ENCODE peak calls at places on chromosome 16, in five cellular contexts. L is GM03348; O is esophagus squamous epithelium; P is WTC11; J is stimulated activated naive CD4-positive, alpha-beta T cell. N is an unnamed sample.
A peak's percentile ranks its signal among the peaks of the same experiment; 100 is the strongest.

GRCh38 chr16:4116328-4117249 is at the start of gene ADCY9:
- DNase-seq in L (peak; percentile 99), O (no peak), P (peak; percentile 83), J (peak; percentile 71), N (peak; percentile 93)

GRCh38 chr16:79150626-79151025 is 449.9 kb downstream of the MAF start:
- DNase-seq in L (no peak), O (no peak), P (no peak), J (no peak), N (no peak)

GRCh38 chr16:82070656-82071369 is 35.8 kb downstream of the HSD17B2 start:
- DNase-seq in L (peak; percentile 54), O (no peak), P (no peak), J (no peak), N (peak; percentile 74)

GRCh38 chr16:53129281-53130192 is 74.7 kb downstream of the CHD9 start:
- DNase-seq in L (peak; percentile 29), O (no peak), P (peak; percentile 42), J (no peak), N (peak; percentile 83)

GRCh38 chr16:89921131-89921698 is 1.9 kb upstream of the TUBB3 start:
- DNase-seq in L (no peak), O (no peak), P (no peak), J (no peak), N (peak; percentile 7)

GRCh38 chr16:88533381-88533831 is 36.8 kb upstream of the ZC3H18 start:
- DNase-seq in L (peak; percentile 62), O (no peak), P (peak; percentile 41), J (no peak), N (peak; percentile 68)

GRCh38 chr16:57115504-57116182 is 23.3 kb downstream of the CPNE2 start:
- DNase-seq in L (no peak), O (no peak), P (no peak), J (no peak), N (no peak)

GRCh38 chr16:75061677-75062076 is 54.9 kb downstream of the LDHD start:
- DNase-seq in L (no peak), O (no peak), P (no peak), J (no peak), N (no peak)

GRCh38 chr16:26981266-26981938 is 85.3 kb upstream of the C16orf82 start:
- DNase-seq in L (peak; percentile 57), O (no peak), P (no peak), J (no peak), N (peak; percentile 8)

GRCh38 chr16:50928065-50928464 is 186.2 kb downstream of the CYLD start:
- DNase-seq in L (no peak), O (no peak), P (no peak), J (no peak), N (no peak)

N was measured in adipocyte.